ENCODE peak calls at places on chromosomes 11 and 22, in nine cellular contexts. W is NAMALWA; Y is GM12865; X is progenitor cell of endocrine pancreas; T is NCI-H460; U is central memory CD4-positive, alpha-beta T cell; K is stomach; Z is ureter; A is left cardiac atrium. E is an unnamed sample.

GRCh38 chr22:38835888-38836301 is 7.9 kb downstream of the NPTXR start:
- DNase-seq in Z (no peak), A (no peak), X (no peak), T (no peak), W (no peak), Y (no peak), K (no peak), U (no peak), E (no peak)

GRCh38 chr11:44286268-44286880 is 23.6 kb downstream of the ALX4 start:
- DNase-seq in W (peak), A (peak), Y (peak), K (peak), T (peak), U (peak), X (peak), Z (no peak), E (peak)

GRCh38 chr11:63775221-63775620 is 6.6 kb upstream of the ZFTA start:
- DNase-seq in K (no peak), X (no peak), U (no peak), Z (no peak), W (no peak), T (no peak), Y (no peak), A (no peak), E (no peak)

GRCh38 chr11:75422248-75423231 is 10.5 kb downstream of the KLHL35 start:
- DNase-seq in T (no peak), U (no peak), A (no peak), K (peak), Z (peak), Y (no peak), W (no peak), X (peak), E (peak)

GRCh38 chr22:20624161-20624616 is 116.8 kb downstream of the MED15 start:
- DNase-seq in U (no peak), X (no peak), K (no peak), Y (peak), A (no peak), T (no peak), W (no peak), Z (no peak), E (no peak)

GRCh38 chr11:72433455-72434061 is 773 bp downstream of the CLPB start:
- DNase-seq in T (no peak), K (no peak), X (no peak), Z (no peak), W (no peak), A (no peak), U (no peak), Y (no peak), E (no peak)

GRCh38 chr11:74144592-74144991 is 26.2 kb downstream of the C2CD3 start:
- DNase-seq in A (no peak), Y (no peak), K (no peak), W (no peak), Z (no peak), X (no peak), T (no peak), U (no peak), E (no peak)

GRCh38 chr22:49774499-49775151 is 53.0 kb downstream of the BRD1 start:
- DNase-seq in Z (no peak), W (no peak), X (no peak), K (no peak), Y (no peak), T (no peak), U (no peak), A (peak), E (no peak)

GRCh38 chr11:16605971-16606783 is 132.3 kb upstream of the C11orf58 start:
- DNase-seq in Y (peak), X (peak), Z (peak), U (peak), W (peak), A (peak), K (peak), T (peak), E (peak)

GRCh38 chr11:112497826-112498225 is 237.2 kb upstream of the PLET1 start:
- DNase-seq in U (no peak), K (no peak), T (no peak), Y (no peak), A (no peak), X (no peak), Z (no peak), W (no peak), E (no peak)

GRCh38 chr11:106961518-106961917 is 56.8 kb downstream of the GUCY1A2 start:
- DNase-seq in A (no peak), X (no peak), K (no peak), T (peak), Y (no peak), U (no peak), Z (no peak), W (no peak), E (no peak)

GRCh38 chr11:126137146-126137545 is 74.3 kb downstream of the RPUSD4 start:
- DNase-seq in K (no peak), Z (no peak), U (no peak), X (no peak), T (no peak), W (no peak), Y (no peak), A (no peak), E (no peak)

GRCh38 chr22:37284807-37285355 is 2.6 kb downstream of the CYTH4 start:
- DNase-seq in U (peak), Z (no peak), A (peak), Y (peak), T (no peak), W (peak), X (no peak), K (peak), E (no peak)

GRCh38 chr22:39999144-39999757 is 4.5 kb downstream of the FAM83F start:
- DNase-seq in A (no peak), X (no peak), Y (peak), Z (no peak), U (no peak), T (peak), K (no peak), W (no peak), E (no peak)

GRCh38 chr22:47190957-47191323 is 428.5 kb downstream of the TBC1D22A start:
- DNase-seq in Z (peak), T (no peak), Y (no peak), K (peak), X (no peak), A (no peak), U (no peak), W (no peak), E (no peak)

GRCh38 chr11:105135873-105136272 is 3.7 kb downstream of the CARD18 start:
- DNase-seq in A (no peak), W (no peak), K (no peak), Z (no peak), Y (no peak), X (no peak), T (no peak), U (no peak), E (no peak)

GRCh38 chr11:69270929-69271328 is 23.0 kb upstream of the MYEOV start:
- DNase-seq in U (no peak), K (no peak), Y (no peak), A (no peak), Z (no peak), X (no peak), W (no peak), T (no peak), E (no peak)

GRCh38 chr11:29018631-29019030 is 910.4 kb downstream of the METTL15 start:
- DNase-seq in Y (no peak), K (no peak), A (no peak), W (no peak), T (peak), Z (no peak), U (no peak), X (no peak), E (no peak)

GRCh38 chr22:33971561-33971961 is 51.3 kb upstream of the LARGE1 start:
- DNase-seq in K (no peak), A (no peak), U (no peak), Z (no peak), W (no peak), Y (no peak), T (no peak), X (no peak), E (no peak)

GRCh38 chr11:75398906-75399305 is 412 bp upstream of the RPS3 start:
- DNase-seq in A (no peak), T (no peak), U (no peak), W (no peak), K (no peak), Y (no peak), Z (no peak), X (no peak), E (no peak)

GRCh38 chr11:58574851-58575250 is 805 bp downstream of the LPXN start:
- DNase-seq in U (no peak), Z (no peak), Y (no peak), W (no peak), T (no peak), K (no peak), X (no peak), A (no peak), E (no peak)

E was measured in NCI-H2029.